ENCODE peak calls at places on chromosomes 4 and X, in eight cellular contexts. Q, M, Z, T, X, K, P and D are unnamed samples.

GRCh38 chrX:38103857-38104812 is 97.8 kb downstream of the SYTL5 start:
- DNase-seq in Q (no peak), M (no peak), Z (no peak), T (no peak), X (no peak), K (no peak), P (no peak), D (no peak)

GRCh38 chr4:139511320-139511719 is 44.7 kb downstream of the SETD7 start:
- DNase-seq in Q (no peak), M (no peak), Z (no peak), T (no peak), X (no peak), K (no peak), P (no peak), D (no peak)

GRCh38 chr4:36243355-36244256 is 708 bp downstream of the ARAP2 start:
- DNase-seq in Q (peak), M (no peak), Z (peak), T (peak), X (no peak), K (peak), P (no peak), D (no peak)

GRCh38 chr4:118289794-118290193 is 63.0 kb downstream of the PRSS12 start:
- DNase-seq in Q (peak), M (no peak), Z (peak), T (no peak), X (no peak), K (no peak), P (no peak), D (no peak)

GRCh38 chr4:40980318-40980883 is 230.6 kb downstream of the NSUN7 start:
- DNase-seq in Q (no peak), M (no peak), Z (no peak), T (no peak), X (peak), K (no peak), P (no peak), D (no peak)

GRCh38 chr4:4524364-4524763 is 17.5 kb downstream of the STX18 start:
- DNase-seq in Q (no peak), M (no peak), Z (peak), T (peak), X (no peak), K (no peak), P (no peak), D (no peak)

GRCh38 chr4:76601791-76602190 is 166.8 kb downstream of the SHROOM3 start:
- DNase-seq in Q (peak), M (no peak), Z (peak), T (no peak), X (no peak), K (no peak), P (no peak), D (no peak)

GRCh38 chr4:127055349-127055748 is 577.4 kb upstream of the INTU start:
- DNase-seq in Q (peak), M (no peak), Z (peak), T (no peak), X (no peak), K (no peak), P (no peak), D (no peak)

GRCh38 chr4:52743444-52744019 is 7.7 kb downstream of the ERVMER34-1 start:
- DNase-seq in Q (no peak), M (no peak), Z (no peak), T (no peak), X (no peak), K (no peak), P (no peak), D (no peak)

GRCh38 chrX:133294126-133294525 is 76.0 kb upstream of the TFDP3 start:
- DNase-seq in Q (peak), M (no peak), Z (no peak), T (no peak), X (no peak), K (no peak), P (no peak), D (no peak)

GRCh38 chrX:23317799-23318724 is 16.6 kb upstream of the PTCHD1 start:
- DNase-seq in Q (peak), M (no peak), Z (no peak), T (peak), X (no peak), K (no peak), P (peak), D (no peak)

GRCh38 chr4:76897522-76898384 is at the start of gene SOWAHB:
- DNase-seq in Q (no peak), M (peak), Z (no peak), T (no peak), X (peak), K (peak), P (peak), D (peak)

GRCh38 chrX:147340947-147341346 is 526.4 kb upstream of the CXorf51A start:
- DNase-seq in Q (no peak), M (no peak), Z (no peak), T (no peak), X (no peak), K (no peak), P (no peak), D (no peak)
- TF ChIP-seq CTCF in Q (no peak), M (no peak), Z (no peak), T (no peak), X (no peak), K (no peak), P (no peak), D (no peak)

GRCh38 chr4:156294577-156294976 is 340.9 kb upstream of the CTSO start:
- DNase-seq in Q (peak), M (peak), Z (peak), T (no peak), X (peak), K (no peak), P (no peak), D (no peak)
- TF ChIP-seq CTCF in Q (peak), M (peak), Z (peak), T (peak), X (peak), K (no peak), P (peak), D (peak)

GRCh38 chrX:26651755-26652154 is 435.8 kb downstream of the MAGEB5 start:
- DNase-seq in Q (no peak), M (no peak), Z (no peak), T (no peak), X (no peak), K (no peak), P (no peak), D (no peak)
- TF ChIP-seq CTCF in Q (peak), M (peak), Z (no peak), T (peak), X (no peak), K (no peak), P (no peak), D (peak)

GRCh38 chr4:1808396-1808795 is 15.3 kb downstream of the FGFR3 start:
- DNase-seq in Q (no peak), M (no peak), Z (no peak), T (no peak), X (no peak), K (no peak), P (no peak), D (peak)

GRCh38 chr4:1805493-1806222 is 12.6 kb downstream of the FGFR3 start:
- DNase-seq in Q (no peak), M (no peak), Z (no peak), T (no peak), X (no peak), K (no peak), P (no peak), D (no peak)

GRCh38 chr4:1806223-1806564 is 13.1 kb downstream of the FGFR3 start:
- DNase-seq in Q (no peak), M (no peak), Z (no peak), T (no peak), X (no peak), K (no peak), P (no peak), D (no peak)

GRCh38 chr4:1806596-1807257 is 13.6 kb downstream of the FGFR3 start:
- DNase-seq in Q (no peak), M (no peak), Z (no peak), T (no peak), X (no peak), K (no peak), P (no peak), D (no peak)

DNA sequence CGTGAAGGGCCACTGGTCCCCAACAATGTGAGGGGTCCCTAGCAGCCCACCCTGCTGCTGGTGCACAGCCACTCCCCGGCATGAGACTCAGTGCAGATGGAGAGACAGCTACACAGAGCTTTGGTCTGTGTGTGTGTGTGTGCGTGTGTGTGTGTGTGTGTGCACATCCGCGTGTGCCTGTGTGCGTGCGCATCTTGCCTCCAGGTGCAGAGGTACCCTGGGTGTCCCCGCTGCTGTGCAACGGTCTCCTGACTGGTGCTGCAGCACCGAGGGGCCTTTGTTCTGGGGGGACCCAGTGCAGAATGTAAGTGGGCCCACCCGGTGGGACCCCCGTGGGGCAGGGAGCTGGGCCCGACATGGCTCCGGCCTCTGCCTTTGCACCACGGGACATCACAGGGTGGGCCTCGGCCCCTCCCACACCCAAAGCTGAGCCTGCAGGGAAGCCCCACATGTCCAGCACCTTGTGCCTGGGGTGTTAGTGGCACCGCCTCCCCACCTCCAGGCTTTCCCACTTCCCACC is 14.2 kb downstream of the FGFR3 start:
- DNase-seq in Q (no peak), M (no peak), Z (no peak), T (peak), X (no peak), K (no peak), P (no peak), D (no peak)
- TF ChIP-seq CTCF in Q (no peak), M (no peak), Z (no peak), T (no peak), X (no peak), K (no peak), P (no peak), D (no peak)

GRCh38 chrX:139204903-139205667 is 325.5 kb upstream of the F9 start:
- DNase-seq in Q (no peak), M (no peak), Z (no peak), T (no peak), X (no peak), K (peak), P (peak), D (no peak)
- TF ChIP-seq CTCF in Q (no peak), M (no peak), Z (no peak), T (no peak), X (no peak), K (no peak), P (peak), D (no peak)

DNA sequence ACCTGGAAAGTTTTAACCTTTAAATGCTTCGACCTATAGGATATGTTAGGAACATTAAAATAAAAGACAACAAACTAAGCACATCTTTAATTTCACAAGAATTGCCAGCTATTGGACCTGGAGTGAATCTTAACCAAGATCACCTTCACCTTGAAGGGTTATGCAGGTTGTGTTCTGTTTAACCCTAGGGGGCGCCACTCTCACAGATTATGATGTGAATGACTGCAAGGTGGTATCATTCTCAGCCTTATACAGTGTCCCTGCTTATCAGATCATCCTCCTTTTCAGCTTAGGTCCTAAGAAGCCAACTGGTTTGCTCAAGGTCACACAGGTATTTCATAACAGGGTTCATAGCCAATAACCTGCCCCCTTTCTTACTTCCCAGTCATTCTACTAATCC is 23.5 kb downstream of the INTS6L start:
- DNase-seq in Q (no peak), M (no peak), Z (no peak), T (no peak), X (no peak), K (no peak), P (no peak), D (no peak)
- TF ChIP-seq CTCF in Q (peak), M (no peak), Z (no peak), T (peak), X (no peak), K (no peak), P (peak), D (no peak)

DNA sequence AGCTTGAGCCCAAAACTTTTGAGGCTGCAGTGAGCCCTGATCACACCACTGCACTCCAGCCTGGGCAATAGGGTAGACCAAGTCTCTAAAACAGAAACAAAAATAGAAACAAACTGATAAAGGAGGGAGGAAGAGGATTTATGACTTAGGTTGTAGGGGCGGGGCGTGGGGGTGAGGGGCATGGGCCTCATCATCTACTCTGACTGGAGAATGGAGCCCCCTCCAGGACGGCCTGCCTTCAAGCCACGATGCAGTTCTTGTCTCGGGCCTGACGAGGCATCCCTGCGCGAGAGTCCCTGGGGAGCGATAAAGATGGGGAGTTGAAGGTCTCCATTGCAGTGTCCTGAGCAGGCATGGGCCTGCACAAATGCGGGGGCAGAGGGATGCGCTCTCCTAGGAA is 3.7 kb downstream of the PLP2 start:
- DNase-seq in Q (no peak), M (no peak), Z (no peak), T (no peak), X (no peak), K (no peak), P (no peak), D (no peak)
- TF ChIP-seq CTCF in Q (no peak), M (no peak), Z (no peak), T (no peak), X (no peak), K (no peak), P (no peak), D (no peak)